ENCODE peak calls at places on chromosomes 4 and X, in four cellular contexts. C is lung, X is H9, E is right atrium auricular region. I is an unnamed sample.
A peak's percentile ranks its signal among the peaks of the same experiment; 100 is the strongest.

GRCh38 chrX:40644821-40645358 is 2.5 kb downstream of the CXorf38 start:
- DNase-seq in X (no peak), C (peak; percentile 51), E (peak; percentile 71), I (no peak)

GRCh38 chrX:47229427-47229826 is 3.4 kb upstream of the USP11 start:
- DNase-seq in C (no peak), X (no peak), E (no peak), I (no peak)

GRCh38 chrX:110180176-110180927 is 137.5 kb downstream of the AMMECR1 start:
- DNase-seq in E (no peak), X (no peak), C (no peak), I (no peak)

GRCh38 chr4:4766570-4766969 is 92.9 kb upstream of the MSX1 start:
- DNase-seq in C (no peak), X (no peak), E (no peak), I (no peak)

GRCh38 chr4:156999175-156999517 is 27.5 kb upstream of the PDGFC start:
- DNase-seq in E (no peak), X (peak; percentile 55), C (peak; percentile 77), I (no peak)

GRCh38 chr4:101009471-101009870 is 337.9 kb downstream of the PPP3CA start:
- DNase-seq in C (no peak), X (no peak), E (no peak), I (no peak)

GRCh38 chr4:86543080-86543479 is 51.0 kb upstream of the PTPN13 start:
- DNase-seq in E (no peak), C (no peak), X (no peak), I (no peak)

GRCh38 chr4:124179521-124180186 is 532.9 kb downstream of the ANKRD50 start:
- DNase-seq in C (no peak), X (no peak), E (no peak), I (no peak)

GRCh38 chrX:20173305-20173704 is 31.7 kb upstream of the EIF1AX start:
- DNase-seq in C (no peak), E (no peak), X (no peak), I (no peak)

GRCh38 chr4:175234162-175234561 is 316.0 kb downstream of the ADAM29 start:
- DNase-seq in E (no peak), C (no peak), X (no peak), I (no peak)
- TF ChIP-seq CTCF in E (no peak), C (no peak), X (no peak), I (no peak)

DNA sequence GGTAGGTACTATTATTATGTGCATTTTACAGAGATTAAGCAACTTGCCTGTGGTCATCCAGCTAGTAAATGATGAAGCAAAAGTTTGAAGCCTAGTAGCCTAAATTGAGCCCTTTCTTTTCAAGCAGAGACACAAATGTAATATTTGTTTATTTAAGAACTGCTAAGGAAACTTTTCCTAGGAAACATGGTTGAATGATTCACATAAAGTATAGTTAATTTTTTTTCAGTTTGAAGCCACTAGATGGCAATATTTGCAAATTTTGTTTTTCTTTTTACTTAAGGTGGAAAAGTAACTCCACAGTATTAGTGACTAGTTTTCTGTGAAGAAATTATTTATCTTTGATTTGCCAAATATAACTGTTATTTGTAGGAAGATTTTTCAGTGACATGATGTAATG is 52.8 kb upstream of the ANKRD17 start:
- DNase-seq in C (no peak), E (no peak), X (no peak), I (no peak)
- TF ChIP-seq CTCF in C (no peak), E (peak; percentile 14), X (peak; percentile 56), I (no peak)

DNA sequence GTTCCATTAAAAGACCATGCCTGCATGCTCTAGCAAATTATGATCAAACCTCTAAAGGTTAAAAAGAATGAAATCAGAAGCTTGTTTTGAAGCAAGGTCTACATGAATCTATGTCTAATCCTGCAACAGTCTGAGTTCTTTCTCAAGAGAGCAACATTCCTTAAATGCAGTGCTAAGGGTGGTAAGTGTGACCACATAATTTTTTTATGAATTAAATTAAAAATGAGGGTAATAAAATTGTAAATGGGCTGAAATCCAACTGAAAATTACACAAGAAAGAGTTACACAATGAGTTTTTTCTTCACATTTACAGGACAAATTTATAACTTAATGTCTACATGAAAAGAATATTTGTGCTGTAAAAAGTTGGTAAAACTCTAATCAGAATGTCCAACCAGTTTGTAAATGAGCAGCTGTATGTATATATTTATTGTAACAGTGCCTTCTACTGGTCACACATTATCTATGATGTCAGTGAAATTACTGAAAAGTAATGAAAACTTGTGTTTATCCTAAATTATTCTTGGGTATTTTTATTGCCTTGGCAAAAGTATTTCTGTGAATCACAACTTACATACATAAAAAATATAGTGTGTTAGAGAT is 336.3 kb upstream of the PITX2 start:
- DNase-seq in X (no peak), E (no peak), C (no peak), I (no peak)
- TF ChIP-seq CTCF in X (peak; percentile 47), E (no peak), C (no peak), I (no peak)

GRCh38 chrX:75155830-75156525 is at the start of gene ABCB7:
- DNase-seq in E (peak; percentile 61), C (peak; percentile 58), X (peak; percentile 59), I (no peak)
- TF ChIP-seq CTCF in E (no peak), C (no peak), X (peak; percentile 17), I (no peak)

GRCh38 chrX:2703991-2704369 is 12.9 kb downstream of the CD99 start:
- DNase-seq in C (no peak), E (no peak), X (no peak), I (no peak)
- TF ChIP-seq CTCF in C (no peak), E (no peak), X (peak; percentile 34), I (no peak)

DNA sequence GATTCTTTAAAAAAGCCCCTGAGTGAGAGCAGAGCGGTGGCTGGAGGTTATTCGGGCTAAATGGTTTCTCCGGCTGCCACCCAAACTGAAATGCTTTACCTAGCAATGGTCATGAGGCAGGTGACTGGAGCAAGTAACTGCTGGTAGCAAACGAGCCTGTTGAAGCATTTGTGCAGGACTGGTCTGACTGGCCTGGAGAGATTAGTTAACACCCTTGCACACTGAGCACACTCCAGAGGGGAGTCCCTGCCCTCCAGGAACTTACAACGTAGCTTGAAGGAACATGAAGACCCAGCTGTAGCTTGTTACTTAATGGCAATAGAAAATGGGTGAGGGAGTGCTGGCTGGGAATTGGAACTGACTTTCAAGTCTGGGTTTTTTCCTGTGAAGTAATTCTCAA is 40.4 kb downstream of the CCNG2 start:
- DNase-seq in E (no peak), C (no peak), X (no peak), I (no peak)
- TF ChIP-seq CTCF in E (no peak), C (no peak), X (no peak), I (no peak)

GRCh38 chrX:117996408-117996807 is 120.2 kb downstream of the KLHL13 start:
- DNase-seq in C (no peak), X (no peak), E (no peak), I (no peak)

GRCh38 chrX:117998171-117998570 is 118.4 kb downstream of the KLHL13 start:
- DNase-seq in C (no peak), E (no peak), X (no peak), I (no peak)

GRCh38 chrX:118000518-118000917 is 116.1 kb downstream of the KLHL13 start:
- DNase-seq in X (no peak), E (no peak), C (no peak), I (no peak)

GRCh38 chrX:117995378-117995777 is 121.2 kb downstream of the KLHL13 start:
- DNase-seq in C (no peak), X (no peak), E (no peak), I (no peak)

GRCh38 chrX:117996918-117997480 is 119.6 kb downstream of the KLHL13 start:
- DNase-seq in E (no peak), C (no peak), X (no peak), I (no peak)
- TF ChIP-seq CTCF in E (no peak), C (no peak), X (peak; percentile 57), I (no peak)

DNA sequence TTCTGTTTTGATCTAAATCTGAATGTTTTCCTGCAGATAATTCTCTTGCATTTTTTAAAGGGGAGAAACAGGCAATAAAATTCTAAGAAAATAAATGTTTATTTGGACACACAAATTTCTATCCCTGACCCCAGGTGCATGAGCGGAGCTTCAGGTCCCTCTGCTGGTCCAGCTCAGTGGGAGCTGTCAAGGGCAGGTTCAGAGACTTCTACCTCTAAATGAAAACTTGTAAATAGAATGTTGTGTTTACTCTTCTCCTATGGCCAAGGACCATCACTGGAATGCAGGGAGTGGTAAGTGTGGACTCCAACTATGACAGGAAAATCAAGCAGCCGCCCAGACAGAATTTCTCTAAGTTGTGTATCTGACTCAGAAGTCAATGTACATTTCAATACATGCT is 148.6 kb upstream of the TTC29 start:
- DNase-seq in E (no peak), C (no peak), X (no peak), I (no peak)
- TF ChIP-seq CTCF in E (no peak), C (no peak), X (peak; percentile 51), I (no peak)

GRCh38 chr4:47463235-47463956 is at the start of gene COMMD8:
- DNase-seq in X (peak; percentile 98), C (peak; percentile 98), E (peak; percentile 98), I (peak; percentile 94)
- TF ChIP-seq CTCF in X (peak; percentile 33), C (peak; percentile 7), E (peak; percentile 20), I (no peak)

DNA sequence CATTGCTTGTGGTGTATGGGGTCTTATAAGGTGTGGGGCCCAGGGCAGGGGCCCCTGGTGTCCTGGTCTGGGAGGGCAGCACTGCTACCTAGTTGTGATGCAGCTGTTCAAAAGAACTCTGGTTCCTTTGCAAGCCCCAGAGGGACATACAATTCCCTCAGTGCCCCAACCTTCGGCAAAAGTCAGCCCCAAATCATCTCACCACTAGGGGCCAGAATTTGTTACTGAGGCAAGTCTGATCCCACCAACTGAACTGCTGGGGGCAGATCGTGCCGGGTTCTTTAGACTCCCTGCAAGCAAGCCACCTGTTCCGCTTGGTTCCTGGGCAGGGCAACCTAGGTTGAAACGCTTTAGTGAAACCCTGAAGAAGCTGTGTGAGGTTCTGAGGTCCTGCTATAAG is 180.1 kb upstream of the S100G start:
- DNase-seq in C (no peak), X (peak; percentile 70), E (no peak), I (no peak)
- TF ChIP-seq CTCF in C (no peak), X (peak; percentile 64), E (no peak), I (no peak)